ENCODE peak calls at places on chromosome X, in eight cellular contexts. K is A549, G is thyroid gland, S is GM13977, M is glutamatergic neuron, W is chondrocyte, Z is OCI-LY7, Y is kidney. E is an unnamed sample.

GRCh38 chrX:40109288-40110008 is 11.7 kb upstream of the BCOR start:
- DNase-seq in K (peak; percentile 37), G (peak; percentile 81), S (no peak), M (no peak), W (no peak), Z (peak; percentile 57), Y (peak; percentile 80), E (peak; percentile 69)

GRCh38 chrX:102934624-102935023 is 2.4 kb upstream of the RAB40AL start:
- DNase-seq in K (peak; percentile 3), G (peak; percentile 5), S (peak; percentile 47), M (peak; percentile 30), W (no peak), Z (peak; percentile 16), Y (no peak), E (peak; percentile 35)

GRCh38 chrX:84046403-84046984 is 141.5 kb downstream of the RPS6KA6 start:
- DNase-seq in K (peak; percentile 1), G (peak; percentile 14), S (peak; percentile 26), M (peak; percentile 14), W (peak; percentile 30), Z (peak; percentile 15), Y (no peak), E (peak; percentile 28)

GRCh38 chrX:139720136-139720535 is 12.2 kb upstream of the MCF2 start:
- DNase-seq in K (peak; percentile 4), G (no peak), S (no peak), M (no peak), W (no peak), Z (no peak), Y (no peak), E (no peak)

GRCh38 chrX:13283512-13283911 is 36.3 kb downstream of the ATXN3L start:
- DNase-seq in K (no peak), G (no peak), S (no peak), M (no peak), W (no peak), Z (peak; percentile 44), Y (no peak), E (no peak)

GRCh38 chrX:2442694-2443093 is 58.1 kb downstream of the DHRSX start:
- DNase-seq in K (no peak), G (no peak), S (no peak), M (no peak), W (no peak), Z (no peak), Y (no peak), E (no peak)

GRCh38 chrX:13742397-13743176 is 8.0 kb downstream of the OFD1 start:
- DNase-seq in K (no peak), G (no peak), S (peak; percentile 63), M (no peak), W (no peak), Z (peak; percentile 34), Y (no peak), E (peak; percentile 88)

GRCh38 chrX:18668468-18668867 is 3.4 kb downstream of the RS1 start:
- DNase-seq in K (no peak), G (no peak), S (peak; percentile 40), M (peak; percentile 30), W (no peak), Z (no peak), Y (no peak), E (peak; percentile 48)

GRCh38 chrX:24204331-24204730 is 54.8 kb downstream of the ZFX start:
- DNase-seq in K (no peak), G (no peak), S (no peak), M (no peak), W (no peak), Z (no peak), Y (no peak), E (no peak)

DNA sequence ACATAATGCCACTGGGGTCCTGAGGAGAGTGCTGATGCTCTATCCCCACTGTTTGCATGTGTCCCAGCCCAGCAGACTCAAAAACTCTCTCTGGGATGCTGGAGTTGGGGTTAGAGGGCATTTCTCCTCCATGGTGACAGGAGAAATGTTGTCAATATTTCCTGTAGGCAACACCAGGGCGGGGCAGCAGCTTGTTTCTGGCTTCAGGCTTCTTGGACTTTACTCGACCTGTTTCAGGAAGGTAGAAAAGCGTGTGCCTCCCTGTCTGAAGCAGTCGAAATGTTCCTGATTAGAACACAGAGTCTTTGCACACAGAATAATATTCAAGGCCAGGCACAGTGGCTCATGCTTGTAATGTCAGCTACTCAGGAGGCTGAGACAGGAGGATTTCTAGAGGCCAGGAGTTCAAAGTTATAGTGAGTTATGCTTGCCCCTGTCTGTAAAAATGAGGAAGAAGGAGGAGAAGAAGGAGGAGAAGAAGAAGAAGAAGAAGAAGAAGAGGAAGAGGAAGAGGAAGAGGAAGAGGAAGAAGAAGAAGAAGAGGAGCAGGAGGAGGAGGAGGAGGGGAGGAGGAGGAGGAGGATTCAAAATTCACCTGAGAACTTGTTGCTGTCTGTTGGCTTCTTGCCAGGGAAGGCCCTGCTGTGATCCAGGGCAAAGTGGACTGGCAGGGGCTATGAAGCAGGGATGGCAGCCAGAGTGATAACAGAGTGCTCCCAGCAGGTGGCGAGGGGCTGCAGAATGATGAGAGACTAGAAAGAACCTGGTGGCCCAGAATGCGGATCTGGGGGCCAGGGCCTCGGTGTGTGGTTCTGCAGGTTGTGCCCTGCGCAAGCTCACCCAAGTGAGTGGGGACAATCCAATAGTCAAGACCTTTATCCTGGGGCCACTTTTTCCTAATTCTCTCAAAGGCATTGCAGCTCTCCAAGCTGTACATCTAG is 82.9 kb downstream of the RTL5 start:
- DNase-seq in K (no peak), G (no peak), S (no peak), M (no peak), W (peak; percentile 56), Z (no peak), Y (no peak), E (peak; percentile 2)
- TF ChIP-seq CTCF in K (no peak), G (no peak), S (peak; percentile 20), M (no peak), W (no peak), Z (no peak), Y (no peak), E (peak; percentile 1)

GRCh38 chrX:8042304-8042703 is 115.1 kb upstream of the PNPLA4 start:
- DNase-seq in K (peak; percentile 1), G (no peak), S (no peak), M (no peak), W (no peak), Z (no peak), Y (no peak), E (no peak)
- TF ChIP-seq CTCF in K (no peak), G (no peak), S (peak; percentile 2), M (peak; percentile 38), W (peak; percentile 25), Z (peak; percentile 12), Y (peak; percentile 3), E (no peak)

DNA sequence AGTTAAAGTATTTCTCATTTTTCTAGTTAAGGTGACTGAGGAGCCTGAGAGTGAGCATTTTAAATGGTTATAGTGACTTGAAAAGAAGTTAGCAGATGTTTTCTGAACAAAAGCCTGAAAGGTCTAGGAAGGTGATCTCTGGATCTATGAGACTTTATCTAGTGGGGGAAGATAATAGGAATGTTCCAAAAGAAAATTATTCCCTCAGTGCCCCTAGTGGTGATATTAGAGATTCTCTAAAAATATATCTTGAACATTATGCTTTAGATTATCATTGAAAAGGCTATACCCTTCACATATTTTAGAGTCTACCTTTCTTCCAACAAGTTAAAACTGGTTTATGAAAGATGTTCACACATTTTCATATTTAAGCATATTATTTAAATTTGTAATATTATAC is 69.0 kb upstream of the SPANXN1 start:
- DNase-seq in K (peak; percentile 0), G (no peak), S (no peak), M (no peak), W (no peak), Z (no peak), Y (no peak), E (no peak)
- TF ChIP-seq CTCF in K (no peak), G (no peak), S (peak; percentile 20), M (peak; percentile 59), W (peak; percentile 65), Z (peak; percentile 59), Y (no peak), E (no peak)

GRCh38 chrX:29044802-29045201 is 457.6 kb downstream of the IL1RAPL1 start:
- DNase-seq in K (no peak), G (no peak), S (no peak), M (no peak), W (no peak), Z (no peak), Y (no peak), E (no peak)
- TF ChIP-seq CTCF in K (no peak), G (no peak), S (no peak), M (no peak), W (peak; percentile 45), Z (no peak), Y (no peak), E (no peak)

GRCh38 chrX:71650333-71650969 is 16.9 kb upstream of the LOC101059915 start:
- DNase-seq in K (no peak), G (peak; percentile 26), S (no peak), M (no peak), W (no peak), Z (peak; percentile 62), Y (no peak), E (peak; percentile 71)
- TF ChIP-seq CTCF in K (no peak), G (peak; percentile 46), S (peak; percentile 49), M (no peak), W (peak; percentile 18), Z (peak; percentile 63), Y (peak; percentile 28), E (peak; percentile 51)

GRCh38 chrX:373641-374471 is 12.9 kb downstream of the PPP2R3B start:
- DNase-seq in K (peak; percentile 17), G (peak; percentile 44), S (no peak), M (peak; percentile 61), W (no peak), Z (peak; percentile 78), Y (no peak), E (no peak)
- TF ChIP-seq CTCF in K (no peak), G (no peak), S (no peak), M (no peak), W (no peak), Z (peak; percentile 30), Y (no peak), E (no peak)

DNA sequence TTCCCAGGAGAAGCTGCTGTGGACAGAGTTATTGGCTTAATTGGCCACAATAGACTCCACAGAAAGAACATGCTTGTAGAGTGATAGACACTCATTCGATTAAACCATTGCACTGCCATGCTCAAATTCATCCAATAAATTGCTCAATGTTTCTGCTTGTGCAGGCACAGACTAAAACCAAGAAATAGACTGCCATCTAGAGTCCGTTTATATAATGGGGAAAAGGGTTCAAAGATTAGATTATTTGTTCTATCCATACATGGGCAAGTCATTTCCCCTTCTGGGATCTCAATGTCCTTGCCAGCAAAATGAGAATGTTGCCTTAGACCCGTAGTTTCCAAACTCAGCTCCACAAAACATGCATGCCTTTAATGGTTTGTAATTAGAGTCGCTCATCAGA is 8.7 kb downstream of the SMIM10 start:
- DNase-seq in K (peak; percentile 22), G (no peak), S (peak; percentile 51), M (no peak), W (no peak), Z (peak; percentile 15), Y (no peak), E (peak; percentile 21)
- TF ChIP-seq CTCF in K (peak; percentile 67), G (peak; percentile 31), S (peak; percentile 57), M (no peak), W (peak; percentile 78), Z (peak; percentile 65), Y (peak; percentile 18), E (peak; percentile 23)